ENCODE peak calls at places on chromosomes 16 and 17, in five cellular contexts. A, D, F, Y and T are unnamed samples.
A peak's percentile ranks its signal among the peaks of the same experiment; 100 is the strongest.

GRCh38 chr16:64952177-64952576 is 169.7 kb downstream of the CDH11 start:
- DNase-seq in A (peak; percentile 77), D (peak; percentile 68), F (no peak), Y (no peak), T (peak; percentile 90)

GRCh38 chr17:55265434-55266021 is 768 bp downstream of the HLF start:
- DNase-seq in A (no peak), D (peak; percentile 2), F (peak; percentile 34), Y (peak; percentile 27), T (no peak)

GRCh38 chr16:78596996-78597422 is 497.6 kb downstream of the WWOX start:
- DNase-seq in A (no peak), D (no peak), F (no peak), Y (no peak), T (no peak)

GRCh38 chr16:12323007-12323699 is 346.6 kb downstream of the SNX29 start:
- DNase-seq in A (no peak), D (no peak), F (no peak), Y (no peak), T (peak; percentile 10)

GRCh38 chr16:962901-963814 is 7.6 kb downstream of the LMF1 start:
- DNase-seq in A (no peak), D (no peak), F (no peak), Y (no peak), T (no peak)

GRCh38 chr16:24748242-24748641 is 18.8 kb downstream of the TNRC6A start:
- DNase-seq in A (peak; percentile 71), D (peak; percentile 90), F (no peak), Y (no peak), T (peak; percentile 91)

GRCh38 chr17:78674595-78675315 is 97.6 kb upstream of the DNAH17 start:
- DNase-seq in A (no peak), D (no peak), F (no peak), Y (no peak), T (no peak)

GRCh38 chr17:38919316-38920078 is 5.9 kb upstream of the LASP1NB start:
- DNase-seq in A (no peak), D (no peak), F (no peak), Y (no peak), T (no peak)

GRCh38 chr16:19757026-19757425 is 39.0 kb downstream of the IQCK start:
- DNase-seq in A (no peak), D (no peak), F (no peak), Y (no peak), T (no peak)

GRCh38 chr17:78953356-78954350 is 26.1 kb downstream of the LGALS3BP start:
- DNase-seq in A (no peak), D (peak; percentile 14), F (no peak), Y (no peak), T (peak; percentile 43)

GRCh38 chr17:32516940-32517711 is 30.3 kb downstream of the CDK5R1 start:
- DNase-seq in A (no peak), D (no peak), F (no peak), Y (no peak), T (no peak)

GRCh38 chr17:81566461-81567126 is 14.4 kb upstream of the FAAP100 start:
- DNase-seq in A (peak; percentile 96), D (peak; percentile 98), F (peak; percentile 59), Y (peak; percentile 62), T (peak; percentile 97)

GRCh38 chr17:28180449-28180848 is 138.0 kb downstream of the NLK start:
- DNase-seq in A (no peak), D (peak; percentile 49), F (no peak), Y (no peak), T (peak; percentile 56)

GRCh38 chr16:8916541-8917225 is 34.5 kb downstream of the LITAFD start:
- DNase-seq in A (no peak), D (no peak), F (no peak), Y (no peak), T (no peak)

GRCh38 chr17:55320594-55321506 is 56.1 kb downstream of the HLF start:
- DNase-seq in A (no peak), D (no peak), F (no peak), Y (peak; percentile 35), T (no peak)

GRCh38 chr16:30491744-30492308 is 19.3 kb downstream of the ITGAL start:
- DNase-seq in A (no peak), D (peak; percentile 77), F (no peak), Y (no peak), T (peak; percentile 77)

GRCh38 chr17:4449736-4450135 is 16.0 kb downstream of the SPNS3 start:
- DNase-seq in A (no peak), D (no peak), F (no peak), Y (no peak), T (no peak)

GRCh38 chr17:30505868-30506417 is 28.7 kb downstream of the GOSR1 start:
- DNase-seq in A (no peak), D (no peak), F (no peak), Y (no peak), T (no peak)

GRCh38 chr17:28871056-28871579 is 16.3 kb downstream of the ERAL1 start:
- DNase-seq in A (no peak), D (no peak), F (no peak), Y (no peak), T (no peak)

GRCh38 chr17:17300624-17301568 is 2.3 kb upstream of the NT5M start:
- DNase-seq in A (no peak), D (peak; percentile 62), F (peak; percentile 44), Y (peak; percentile 44), T (peak; percentile 45)

GRCh38 chr16:28261916-28262315 is 30.4 kb upstream of the SBK1 start:
- DNase-seq in A (no peak), D (no peak), F (peak; percentile 44), Y (peak; percentile 80), T (no peak)

GRCh38 chr16:46607529-46607928 is 13.7 kb downstream of the SHCBP1 start:
- DNase-seq in A (peak; percentile 26), D (peak; percentile 83), F (no peak), Y (no peak), T (peak; percentile 73)

GRCh38 chr16:89185062-89185751 is 13.7 kb downstream of the CDH15 start:
- DNase-seq in A (no peak), D (no peak), F (peak; percentile 8), Y (peak; percentile 8), T (no peak)

DNA sequence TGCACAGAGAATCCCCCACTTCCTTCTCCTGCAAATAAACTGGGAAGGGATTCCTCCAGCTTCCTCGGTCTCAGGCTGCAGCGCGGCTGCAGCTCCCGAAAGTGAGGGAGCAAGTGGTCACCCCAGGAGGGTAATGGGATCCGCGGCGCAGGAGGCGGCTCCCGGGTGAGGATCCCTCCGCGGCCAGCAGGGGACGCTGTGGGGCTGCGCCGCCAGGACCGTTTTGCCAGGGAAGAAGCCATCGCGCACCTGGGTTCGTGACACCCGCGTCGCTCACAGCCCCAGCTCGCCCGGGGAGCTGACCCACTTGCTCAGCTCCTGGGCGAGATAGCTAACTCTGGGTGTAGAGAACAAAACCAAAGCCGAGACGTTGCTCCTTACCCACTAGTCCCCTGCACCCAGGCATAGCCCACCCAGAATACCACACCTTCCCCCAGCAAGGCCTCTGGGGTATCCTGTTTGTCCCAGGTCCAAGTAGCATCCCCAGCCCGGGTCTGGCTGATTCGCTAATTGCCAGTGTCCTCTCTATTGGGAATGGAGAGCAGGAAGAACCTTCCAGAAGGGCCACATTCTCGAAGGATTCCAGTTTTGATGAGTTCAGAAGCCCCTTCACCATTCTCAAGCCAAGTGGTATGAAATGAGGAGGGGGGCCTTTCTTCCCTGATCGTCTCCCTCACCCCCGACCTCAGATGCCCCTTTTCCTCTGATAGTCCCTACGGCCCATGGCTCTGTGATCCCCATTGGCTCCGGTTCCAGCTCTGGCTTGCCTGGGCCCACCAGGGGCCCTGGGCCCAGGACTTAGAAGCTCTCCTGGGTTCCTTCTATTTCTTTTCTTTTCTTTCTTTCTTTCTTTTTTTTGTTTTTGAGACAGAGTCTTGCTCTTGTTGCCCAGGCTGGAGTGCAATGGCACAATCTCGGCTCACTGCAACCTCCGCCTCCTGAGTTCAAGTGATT is 14.1 kb downstream of the CYGB start:
- DNase-seq in A (no peak), D (peak; percentile 62), F (peak; percentile 81), Y (peak; percentile 76), T (peak; percentile 47)
- H3K4me3 ChIP-seq in A (peak overlapping the region; percentile 27), D (no peak overlapping the region), F (no peak overlapping the region), Y (no peak overlapping the region), T (no peak overlapping the region)

DNA sequence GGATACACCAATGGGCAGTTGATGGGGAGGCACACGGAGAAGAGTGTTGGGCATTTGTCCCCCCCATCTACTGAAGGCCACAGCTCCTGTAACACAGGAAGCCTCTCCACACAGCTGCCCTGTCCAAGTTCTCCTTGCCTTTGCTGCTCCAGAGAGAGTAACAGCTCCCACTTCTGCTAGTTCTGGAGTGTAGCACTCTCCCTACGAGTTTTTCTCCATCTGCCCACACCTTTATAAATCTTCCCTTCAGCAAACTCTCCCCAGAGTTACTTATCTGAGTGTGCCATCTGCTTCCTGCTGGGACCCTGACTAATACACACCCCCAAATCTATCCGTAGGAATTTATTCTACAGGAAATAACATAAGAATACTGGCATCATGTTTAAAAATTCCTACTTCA is 42.6 kb upstream of the ERN1 start:
- DNase-seq in A (no peak), D (no peak), F (no peak), Y (no peak), T (no peak)
- TF ChIP-seq CTCF in A (no peak), D (no peak), F (no peak), Y (peak; percentile 27), T (no peak)

GRCh38 chr16:56993204-56993603 is 3.8 kb downstream of the NLRC5 start:
- DNase-seq in A (no peak), D (no peak), F (no peak), Y (no peak), T (no peak)

GRCh38 chr16:56997264-56997663 is 7.9 kb downstream of the NLRC5 start:
- DNase-seq in A (no peak), D (no peak), F (no peak), Y (no peak), T (no peak)

GRCh38 chr16:56995136-56995805 is 5.9 kb downstream of the NLRC5 start:
- DNase-seq in A (no peak), D (no peak), F (no peak), Y (no peak), T (no peak)

GRCh38 chr16:56997931-56998330 is 8.6 kb downstream of the NLRC5 start:
- DNase-seq in A (no peak), D (no peak), F (no peak), Y (no peak), T (no peak)

DNA sequence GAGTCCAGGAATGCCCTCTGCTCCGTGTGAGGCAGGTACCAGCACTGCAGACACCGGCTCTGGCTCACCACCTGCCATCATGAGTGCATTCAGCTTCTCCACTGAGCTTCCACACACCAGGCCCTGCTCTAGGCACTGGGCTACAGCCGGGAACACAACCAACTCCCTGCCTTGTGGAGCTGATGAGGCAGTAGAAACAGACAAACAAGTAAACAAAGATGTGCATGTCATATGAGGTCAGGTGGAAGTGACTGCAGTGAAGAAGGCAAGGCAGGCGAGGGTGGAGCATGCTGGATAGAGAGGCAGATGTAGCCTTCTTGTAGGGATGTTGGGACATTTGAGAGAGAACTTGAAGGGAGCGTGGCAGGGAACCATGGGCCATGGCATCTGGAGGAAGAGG is 5.0 kb downstream of the NLRC5 start:
- DNase-seq in A (no peak), D (no peak), F (no peak), Y (no peak), T (no peak)
- H3K4me3 ChIP-seq in A (no peak overlapping the region), D (no peak overlapping the region), F (no peak overlapping the region), Y (no peak overlapping the region), T (no peak overlapping the region)

DNA sequence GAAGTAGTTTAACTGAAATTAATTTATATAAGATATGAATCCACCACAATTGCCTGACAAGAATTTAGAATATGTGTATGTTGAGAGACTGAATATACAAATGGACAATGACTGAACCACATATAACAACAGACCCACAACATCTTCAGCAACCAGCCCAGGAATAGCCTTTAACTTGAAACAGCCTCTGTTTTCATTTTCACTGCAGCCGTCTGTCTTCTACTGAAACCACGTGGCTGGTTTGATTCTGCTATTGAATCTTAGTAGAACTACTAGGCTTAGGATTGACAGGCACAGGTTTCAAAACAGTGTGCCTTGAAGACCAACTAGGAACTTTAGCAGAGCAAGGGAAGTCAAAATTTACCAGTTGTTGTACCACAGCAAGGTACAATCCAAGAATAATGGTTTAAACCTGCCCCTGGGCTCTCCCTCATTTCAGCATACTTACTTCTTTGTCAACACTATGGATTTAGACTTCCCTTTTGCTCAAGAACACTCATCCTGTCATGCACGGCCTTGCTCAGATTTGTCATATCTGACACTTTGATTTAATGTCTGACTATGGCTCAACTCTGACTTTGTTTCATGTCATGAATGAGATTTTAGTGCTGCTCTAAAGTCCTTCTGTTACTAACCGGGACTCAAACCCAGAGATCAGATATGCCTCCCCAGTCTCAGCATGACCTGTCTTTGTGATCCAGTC is 355.0 kb downstream of the KIF2B start:
- DNase-seq in A (no peak), D (no peak), F (no peak), Y (no peak), T (no peak)
- TF ChIP-seq CTCF in A (no peak), D (no peak), F (no peak), Y (no peak), T (no peak)